ENCODE peak calls at places on chromosomes 3 and 15, in nine cellular contexts. I, Q, J, H, K, T, R, X and E are unnamed samples.

GRCh38 chr15:34070003-34070402 is 31.0 kb upstream of the AVEN start:
- DNase-seq in T (no peak), Q (no peak), J (no peak), H (no peak), K (no peak), R (no peak), I (no peak), X (no peak), E (no peak)

GRCh38 chr3:188848947-188849346 is 322.8 kb upstream of the TPRG1 start:
- DNase-seq in H (no peak), X (no peak), I (no peak), R (no peak), K (no peak), T (no peak), Q (no peak), J (no peak), E (no peak)

GRCh38 chr3:129448187-129448895 is 8.3 kb downstream of the IFT122 start:
- DNase-seq in X (no peak), T (no peak), Q (no peak), R (no peak), I (no peak), H (no peak), J (no peak), K (no peak), E (no peak)

GRCh38 chr15:39165026-39165706 is 415.7 kb upstream of the THBS1 start:
- DNase-seq in J (peak), R (no peak), K (no peak), Q (no peak), T (no peak), H (no peak), X (no peak), I (no peak), E (no peak)

GRCh38 chr15:40128746-40129660 is 20.3 kb upstream of the BMF start:
- DNase-seq in K (no peak), X (no peak), T (no peak), J (no peak), H (no peak), I (no peak), R (no peak), Q (no peak), E (peak)

GRCh38 chr15:68409736-68410370 is 22.1 kb downstream of the ITGA11 start:
- DNase-seq in H (no peak), I (no peak), J (no peak), R (peak), K (no peak), X (no peak), Q (peak), T (peak), E (no peak)

GRCh38 chr15:66749841-66750575 is 48.0 kb downstream of the SMAD6 start:
- DNase-seq in R (no peak), I (no peak), J (no peak), K (no peak), H (no peak), X (no peak), Q (no peak), T (no peak), E (no peak)

GRCh38 chr3:14480207-14481017 is 59.7 kb downstream of the GRIP2 start:
- DNase-seq in X (no peak), J (peak), R (no peak), Q (peak), H (peak), K (peak), T (no peak), I (no peak), E (no peak)

GRCh38 chr15:38440353-38441129 is 13.4 kb upstream of the FAM98B start:
- DNase-seq in K (peak), J (peak), X (peak), Q (peak), H (peak), R (no peak), I (no peak), T (no peak), E (peak)

GRCh38 chr3:59192473-59192872 is 142.6 kb upstream of the CFAP20DC start:
- DNase-seq in I (no peak), H (no peak), R (no peak), X (no peak), T (no peak), Q (no peak), K (peak), J (peak), E (no peak)

GRCh38 chr3:66456711-66457173 is 44.1 kb downstream of the LRIG1 start:
- DNase-seq in J (no peak), I (no peak), H (peak), X (no peak), T (no peak), K (peak), Q (no peak), R (no peak), E (peak)

GRCh38 chr3:48039487-48040190 is 23.4 kb upstream of the MAP4 start:
- DNase-seq in I (no peak), R (no peak), J (peak), X (no peak), K (peak), T (no peak), Q (no peak), H (no peak), E (no peak)

GRCh38 chr15:38577405-38577987 is 12.9 kb upstream of the RASGRP1 start:
- DNase-seq in K (no peak), T (no peak), H (no peak), I (no peak), J (no peak), X (no peak), R (no peak), Q (no peak), E (no peak)

GRCh38 chr3:100103558-100104441 is 10.5 kb downstream of the FILIP1L start:
- DNase-seq in I (no peak), R (no peak), T (no peak), Q (no peak), H (no peak), J (peak), K (peak), X (no peak), E (peak)

GRCh38 chr3:124322309-124322880 is 330.5 kb upstream of the ROPN1 start:
- DNase-seq in H (no peak), X (no peak), J (no peak), I (no peak), K (no peak), Q (no peak), R (no peak), T (peak), E (no peak)

GRCh38 chr3:49174586-49174985 is 3.2 kb downstream of the KLHDC8B start:
- DNase-seq in K (no peak), J (no peak), T (no peak), Q (no peak), I (no peak), R (no peak), X (no peak), H (no peak), E (peak)

GRCh38 chr15:67125589-67126502 is 60.4 kb downstream of the SMAD3 start:
- DNase-seq in Q (peak), R (peak), I (no peak), T (peak), J (peak), H (peak), X (no peak), K (peak), E (no peak)

GRCh38 chr3:132785292-132785691 is 63.1 kb upstream of the NPHP3 start:
- DNase-seq in K (no peak), H (no peak), R (no peak), J (no peak), I (no peak), T (no peak), Q (no peak), X (no peak), E (no peak)

GRCh38 chr15:34851751-34852150 is 56.4 kb upstream of the ACTC1 start:
- DNase-seq in H (no peak), X (no peak), T (no peak), J (no peak), R (no peak), K (no peak), I (no peak), Q (no peak), E (no peak)

GRCh38 chr3:188721990-188722389 is 449.8 kb upstream of the TPRG1 start:
- DNase-seq in Q (no peak), J (no peak), K (no peak), X (no peak), T (no peak), R (no peak), H (no peak), I (no peak), E (no peak)

GRCh38 chr3:171461087-171461917 is 1.1 kb upstream of the TNIK start:
- DNase-seq in H (no peak), Q (no peak), T (no peak), K (no peak), R (no peak), I (no peak), X (no peak), J (peak), E (peak)

GRCh38 chr3:38627956-38628355 is 21.5 kb downstream of the SCN5A start:
- DNase-seq in T (no peak), K (no peak), H (no peak), X (no peak), R (no peak), J (no peak), I (no peak), Q (no peak), E (peak)
- TF ChIP-seq CTCF in T (no peak), K (peak), H (no peak), X (no peak), R (no peak), J (peak), I (no peak), Q (no peak), E (peak)

DNA sequence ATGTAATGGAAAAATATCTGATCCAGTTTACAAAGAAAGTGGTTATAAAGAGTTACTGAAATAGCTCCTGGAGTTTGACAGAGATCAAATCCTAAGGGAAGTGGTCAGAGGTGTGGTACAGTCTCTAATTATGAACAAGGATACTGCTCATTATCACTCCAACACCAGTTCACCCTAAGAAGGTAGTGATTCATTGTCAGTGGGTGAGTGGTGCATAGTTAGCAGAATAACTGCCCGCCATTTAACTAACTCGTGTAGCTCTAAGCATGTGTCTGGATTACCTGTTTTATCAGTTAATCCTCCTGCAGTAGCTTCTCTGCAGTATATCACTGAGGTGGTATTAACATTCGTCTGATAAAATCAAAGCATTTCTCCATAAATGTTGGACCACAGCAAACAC is 700.1 kb downstream of the NLGN1 start:
- DNase-seq in X (no peak), H (no peak), T (no peak), K (no peak), R (no peak), Q (no peak), I (no peak), J (no peak), E (no peak)
- TF ChIP-seq CTCF in X (no peak), H (no peak), T (no peak), K (no peak), R (no peak), Q (no peak), I (no peak), J (no peak), E (no peak)

GRCh38 chr15:28885289-28885629 is 515 bp upstream of the APBA2 start:
- DNase-seq in X (no peak), J (no peak), R (no peak), T (no peak), K (no peak), H (no peak), Q (no peak), I (no peak), E (no peak)
- TF ChIP-seq CTCF in X (no peak), J (no peak), R (no peak), T (no peak), K (no peak), H (no peak), Q (no peak), I (no peak), E (peak)

GRCh38 chr3:179651687-179652466 is 963 bp upstream of the USP13 start:
- DNase-seq in J (no peak), H (no peak), X (peak), K (no peak), R (no peak), I (no peak), Q (no peak), T (no peak), E (no peak)

GRCh38 chr3:179655236-179655635 is 2.4 kb downstream of the USP13 start:
- DNase-seq in I (no peak), R (no peak), K (no peak), J (no peak), X (no peak), H (no peak), T (no peak), Q (no peak), E (no peak)

GRCh38 chr3:179653777-179654117 is 907 bp downstream of the USP13 start:
- DNase-seq in X (no peak), R (no peak), Q (no peak), T (no peak), H (peak), J (no peak), K (no peak), I (no peak), E (peak)

GRCh38 chr3:179652467-179653105 is at the start of gene USP13:
- DNase-seq in I (no peak), J (peak), X (peak), Q (peak), T (no peak), K (peak), H (peak), R (peak), E (peak)

DNA sequence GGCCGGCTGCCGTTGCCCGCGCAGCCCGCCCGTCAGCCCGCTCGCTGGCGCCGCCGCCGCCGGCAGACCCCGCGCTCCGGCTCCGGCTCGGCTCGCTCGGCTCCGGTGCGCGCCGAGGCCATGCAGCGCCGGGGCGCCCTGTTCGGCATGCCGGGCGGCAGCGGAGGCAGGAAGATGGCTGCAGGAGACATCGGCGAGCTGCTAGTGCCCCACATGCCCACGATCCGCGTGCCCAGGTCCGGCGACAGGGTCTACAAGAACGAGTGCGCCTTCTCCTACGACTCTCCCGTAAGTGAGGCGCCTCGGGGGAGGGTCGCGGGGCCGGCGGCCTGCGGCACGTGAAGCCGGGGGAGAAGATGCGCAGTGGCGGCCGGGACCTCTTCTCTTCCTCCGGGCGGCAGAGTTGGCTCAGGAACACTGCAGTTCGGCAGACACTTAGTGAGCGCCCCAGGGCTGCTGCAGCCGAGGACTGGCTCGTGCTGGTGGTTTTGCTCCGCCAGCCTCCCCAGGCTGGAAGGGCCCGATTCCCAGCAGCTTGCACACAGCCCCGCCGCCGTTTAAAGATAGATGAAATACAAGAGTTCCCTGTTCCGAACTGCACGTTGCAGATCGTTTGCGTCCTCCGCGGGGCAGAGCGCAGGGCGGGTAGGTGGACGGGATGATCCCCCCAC is 401 bp downstream of the USP13 start:
- DNase-seq in R (peak), X (peak), K (peak), I (no peak), Q (peak), T (no peak), H (peak), J (peak), E (peak)
- TF ChIP-seq CTCF in R (no peak), X (no peak), K (peak), I (peak), Q (no peak), T (no peak), H (no peak), J (no peak), E (no peak)

GRCh38 chr15:63022663-63023062 is 19.9 kb upstream of the TPM1 start:
- DNase-seq in K (no peak), H (no peak), X (no peak), R (no peak), T (no peak), J (no peak), Q (no peak), I (no peak), E (no peak)

GRCh38 chr15:63028442-63029110 is 14.0 kb upstream of the TPM1 start:
- DNase-seq in I (no peak), R (no peak), J (no peak), H (no peak), X (no peak), Q (no peak), T (no peak), K (no peak), E (no peak)

GRCh38 chr15:63027646-63028045 is 14.9 kb upstream of the TPM1 start:
- DNase-seq in T (no peak), Q (no peak), K (no peak), I (no peak), X (no peak), H (no peak), R (no peak), J (no peak), E (no peak)

GRCh38 chr15:63023351-63023945 is 19.1 kb upstream of the TPM1 start:
- DNase-seq in T (no peak), H (no peak), I (no peak), X (no peak), J (peak), Q (no peak), K (no peak), R (no peak), E (no peak)

DNA sequence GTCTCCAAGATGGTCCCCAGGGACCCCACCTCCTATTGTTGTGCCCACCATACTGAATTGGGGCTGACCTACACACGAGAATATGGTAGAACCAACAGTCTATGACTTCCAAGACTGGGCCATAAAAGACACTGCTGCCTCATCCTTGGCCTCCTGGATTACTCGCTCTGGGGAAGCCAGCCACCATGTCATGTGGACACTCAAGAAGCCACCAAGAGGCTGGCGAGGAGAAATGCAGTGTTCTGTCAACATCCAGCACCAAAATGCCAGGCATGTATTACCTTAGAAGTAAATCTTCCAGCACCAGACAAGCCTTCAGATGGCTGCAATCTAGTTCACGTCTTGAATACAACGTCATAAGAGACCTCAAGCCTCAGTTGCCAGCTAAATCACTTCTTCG is 17.1 kb upstream of the TPM1 start:
- DNase-seq in R (no peak), T (no peak), X (no peak), I (no peak), Q (no peak), H (no peak), K (no peak), J (no peak), E (no peak)
- TF ChIP-seq CTCF in R (no peak), T (no peak), X (no peak), I (no peak), Q (no peak), H (no peak), K (no peak), J (no peak), E (no peak)

GRCh38 chr3:80521081-80521480 is 753.3 kb upstream of the ROBO1 start:
- DNase-seq in H (no peak), K (no peak), J (no peak), T (no peak), X (no peak), R (no peak), Q (no peak), I (no peak), E (no peak)

GRCh38 chr3:80526153-80526552 is 758.4 kb upstream of the ROBO1 start:
- DNase-seq in X (no peak), Q (no peak), T (no peak), I (no peak), K (no peak), H (no peak), J (no peak), R (no peak), E (no peak)
- TF ChIP-seq CTCF in X (no peak), Q (no peak), T (no peak), I (no peak), K (peak), H (no peak), J (no peak), R (no peak), E (no peak)

GRCh38 chr3:169365993-169366915 is 297.3 kb downstream of the MECOM start:
- DNase-seq in J (no peak), H (no peak), Q (no peak), I (no peak), R (no peak), T (no peak), X (no peak), K (no peak), E (no peak)

GRCh38 chr3:169363318-169363717 is 300.2 kb downstream of the MECOM start:
- DNase-seq in Q (no peak), K (no peak), J (no peak), I (no peak), R (no peak), T (no peak), H (no peak), X (no peak), E (no peak)

GRCh38 chr3:169367016-169367415 is 296.5 kb downstream of the MECOM start:
- DNase-seq in X (no peak), T (no peak), J (no peak), Q (no peak), H (no peak), I (no peak), R (no peak), K (no peak), E (no peak)

GRCh38 chr3:169362261-169362660 is 301.3 kb downstream of the MECOM start:
- DNase-seq in J (peak), Q (no peak), H (no peak), K (peak), R (no peak), X (no peak), T (no peak), I (no peak), E (no peak)

GRCh38 chr3:169362872-169363271 is 300.6 kb downstream of the MECOM start:
- DNase-seq in X (no peak), Q (no peak), I (no peak), K (no peak), J (no peak), R (no peak), H (no peak), T (no peak), E (no peak)
- TF ChIP-seq CTCF in X (no peak), Q (no peak), I (no peak), K (peak), J (peak), R (no peak), H (no peak), T (no peak), E (no peak)

DNA sequence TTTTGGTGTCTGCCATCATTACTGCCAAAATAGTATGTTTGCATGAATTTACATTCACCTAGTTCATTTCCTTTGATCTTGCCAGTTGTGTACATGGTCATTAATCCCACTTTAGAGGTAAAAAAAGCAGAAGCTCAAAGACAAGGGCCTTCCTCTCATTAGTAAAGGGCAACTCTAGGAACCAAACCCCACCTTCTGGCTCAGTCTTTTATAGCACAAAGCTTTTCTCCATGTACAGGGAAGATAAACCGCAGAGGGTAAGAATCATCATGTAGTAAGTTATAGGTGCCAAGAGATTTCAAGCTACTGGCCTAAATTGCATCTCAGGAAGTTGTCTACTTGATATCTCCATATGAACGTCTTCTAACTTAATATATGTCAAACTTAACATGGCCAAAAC is 19.3 kb upstream of the SPG21 start:
- DNase-seq in R (no peak), T (no peak), H (no peak), X (peak), K (no peak), Q (no peak), J (peak), I (no peak), E (no peak)
- TF ChIP-seq CTCF in R (no peak), T (no peak), H (no peak), X (peak), K (peak), Q (no peak), J (no peak), I (no peak), E (no peak)

DNA sequence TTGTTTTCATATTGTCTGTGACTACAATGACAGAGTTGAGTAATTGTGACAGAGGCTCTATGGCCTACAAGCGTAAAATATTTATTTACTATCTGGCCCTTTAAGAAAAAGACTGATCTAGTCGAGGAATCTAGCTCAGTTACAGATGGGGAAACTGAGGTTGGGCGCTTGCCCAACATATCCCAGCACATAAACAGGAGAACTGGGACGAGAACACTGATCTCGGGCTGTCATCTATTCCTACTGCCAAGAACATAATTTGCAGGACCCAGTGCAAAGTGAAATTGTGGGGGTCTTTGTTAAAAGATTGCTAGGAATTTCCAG is 1.9 kb downstream of the FES start:
- DNase-seq in Q (no peak), K (no peak), I (no peak), R (no peak), T (no peak), H (no peak), X (no peak), J (no peak), E (no peak)
- TF ChIP-seq CTCF in Q (peak), K (no peak), I (no peak), R (no peak), T (no peak), H (no peak), X (peak), J (no peak), E (peak)